ENCODE peak calls at places on chromosomes 1 and 21, in five cellular contexts. C is SK-N-SH, Z is mammary epithelial cell, R is IMR-90, P is right atrium auricular region. Y is an unnamed sample. For H3K4me1 and H3K27me3, the result is how much of the 10 kb centered on the place peaks cover.

GRCh38 chr1:183653468-183653794 is 315 bp upstream of the APOBEC4 start:
- DNase-seq in C (no peak), Z (no peak), R (no peak), P (no peak), Y (no peak)

GRCh38 chr1:32870615-32871363 is at the start of gene FNDC5:
- DNase-seq in C (peak), Z (no peak), R (peak), P (no peak), Y (no peak)

GRCh38 chr1:176090766-176091165 is 116.3 kb downstream of the COP1 start:
- DNase-seq in C (no peak), Z (no peak), R (no peak), P (no peak), Y (no peak)

GRCh38 chr21:33433425-33434114 is 30.4 kb downstream of the IFNGR2 start:
- DNase-seq in C (no peak), Z (no peak), R (no peak), P (no peak), Y (no peak)

GRCh38 chr1:24156542-24157260 is 13.8 kb upstream of the IL22RA1 start:
- DNase-seq in C (no peak), Z (no peak), R (no peak), P (no peak), Y (no peak)

GRCh38 chr21:42386034-42386591 is 9.7 kb downstream of the TMPRSS3 start:
- DNase-seq in C (no peak), Z (no peak), R (no peak), P (no peak), Y (peak)

GRCh38 chr1:185514296-185514695 is 197.3 kb upstream of the IVNS1ABP start:
- DNase-seq in C (no peak), Z (no peak), R (no peak), P (no peak), Y (no peak)

GRCh38 chr1:25727819-25728286 is 72.1 kb upstream of the SELENON start:
- DNase-seq in C (peak), Z (no peak), R (peak), P (peak), Y (no peak)

GRCh38 chr1:40155910-40156309 is 5.3 kb upstream of the RLF start:
- DNase-seq in C (no peak), Z (no peak), R (no peak), P (no peak), Y (no peak)

GRCh38 chr1:232519186-232519585 is 110.7 kb downstream of the SIPA1L2 start:
- DNase-seq in C (no peak), Z (no peak), R (no peak), P (no peak), Y (no peak)

GRCh38 chr1:221794079-221794670 is 52.3 kb upstream of the DUSP10 start:
- DNase-seq in C (no peak), Z (peak), R (peak), P (no peak), Y (no peak)

GRCh38 chr1:230977781-230978490 is 725 bp downstream of the TTC13 start:
- DNase-seq in C (no peak), Z (peak), R (peak), P (no peak), Y (no peak)
- H3K27ac ChIP-seq in C (no peak), Z (no peak), R (peak), P (peak), Y (peak)

GRCh38 chr1:165635823-165636222 is 4.8 kb downstream of the MGST3 start:
- DNase-seq in C (no peak), Z (no peak), R (no peak), P (no peak), Y (no peak)
- H3K4me1 ChIP-seq in C (under half), Z (under half), R (under half), P (under half), Y (under half)

GRCh38 chr1:159172599-159173291 is 1.3 kb downstream of the CADM3 start:
- DNase-seq in C (peak), Z (no peak), R (no peak), P (no peak), Y (no peak)

GRCh38 chr1:159171254-159171687 is at the start of gene CADM3:
- DNase-seq in C (peak), Z (no peak), R (no peak), P (no peak), Y (peak)

GRCh38 chr1:159170639-159171038 is 776 bp upstream of the CADM3 start:
- DNase-seq in C (no peak), Z (peak), R (no peak), P (no peak), Y (no peak)

GRCh38 chr1:159173303-159173702 is 1.9 kb downstream of the CADM3 start:
- DNase-seq in C (no peak), Z (no peak), R (no peak), P (no peak), Y (no peak)

DNA sequence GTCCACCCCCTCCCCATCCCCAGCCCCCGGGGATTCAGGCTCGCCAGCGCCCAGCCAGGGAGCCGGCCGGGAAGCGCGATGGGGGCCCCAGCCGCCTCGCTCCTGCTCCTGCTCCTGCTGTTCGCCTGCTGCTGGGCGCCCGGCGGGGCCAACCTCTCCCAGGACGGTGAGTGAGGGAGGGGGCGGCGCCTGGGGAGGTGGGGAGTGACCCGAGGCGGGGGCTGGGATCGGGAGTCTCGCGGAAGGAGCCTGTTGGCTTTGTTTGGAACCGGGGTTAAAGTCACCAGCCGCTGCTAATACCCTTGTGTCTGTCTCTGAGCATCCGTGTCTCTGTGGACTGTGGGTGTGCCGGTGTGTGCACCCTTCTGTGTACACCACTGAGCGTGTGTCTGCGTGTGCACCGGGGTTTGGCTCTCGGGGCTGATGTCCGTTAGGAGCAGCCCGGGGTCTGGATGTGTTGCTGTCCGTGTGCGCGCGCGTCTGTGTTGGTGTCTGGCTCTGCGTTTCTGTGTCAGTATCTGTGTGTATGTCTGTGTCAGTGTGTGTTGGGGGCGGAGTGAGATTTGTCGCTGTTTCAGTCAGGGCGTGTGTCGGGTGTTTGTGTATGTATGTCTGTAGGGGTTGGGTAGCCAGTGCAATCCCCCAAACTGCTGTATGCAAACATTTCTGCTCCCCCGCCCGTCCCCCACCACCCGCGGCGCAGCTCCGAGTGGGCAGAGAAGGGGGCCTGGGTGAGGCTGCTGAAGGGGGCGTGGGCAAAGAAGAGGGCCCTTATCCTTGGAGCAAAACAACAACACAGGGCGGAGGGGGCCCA is 480 bp downstream of the CADM3 start:
- DNase-seq in C (no peak), Z (no peak), R (no peak), P (no peak), Y (peak)
- H3K27me3 ChIP-seq in C (under half), Z (under half), R (under half), P (under half), Y (under half)

DNA sequence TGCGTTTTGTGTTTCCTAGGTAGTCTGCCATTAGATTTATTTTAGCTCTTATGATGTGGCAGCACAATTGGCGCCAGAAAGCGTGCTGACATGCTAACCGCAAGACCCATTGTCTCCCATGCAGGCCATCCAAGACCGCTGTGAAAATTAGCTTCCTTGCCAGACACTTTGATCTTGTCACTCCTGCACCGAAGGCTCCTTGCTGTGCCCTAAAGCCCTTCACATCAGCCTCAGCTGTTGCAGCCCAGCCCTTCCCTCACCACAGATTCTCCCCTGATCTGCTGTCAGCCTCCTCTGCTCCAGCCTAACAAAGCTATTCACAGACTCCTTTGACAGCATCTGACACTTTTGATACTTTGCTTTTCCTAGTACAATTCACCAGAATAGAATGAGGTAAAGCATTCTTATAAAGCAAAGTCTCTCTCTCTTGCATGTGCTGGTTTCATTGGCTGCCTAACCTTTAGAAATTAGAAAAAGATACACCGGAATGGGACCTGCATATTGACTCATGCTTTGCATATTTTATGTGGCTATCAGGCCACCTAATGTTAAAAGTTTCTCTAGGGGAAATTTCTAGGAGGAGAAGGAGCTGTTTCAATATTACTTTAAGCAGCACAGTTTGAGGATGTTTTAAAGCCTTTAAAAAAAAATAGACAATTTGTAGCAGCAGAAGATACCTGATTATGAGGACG is 280.3 kb upstream of the FMN2 start:
- DNase-seq in C (no peak), Z (no peak), R (no peak), P (no peak), Y (no peak)
- H3K27ac ChIP-seq in C (no peak), Z (no peak), R (no peak), P (no peak), Y (no peak)

GRCh38 chr1:113978863-113979702 is at the start of gene OLFML3:
- DNase-seq in C (peak), Z (peak), R (peak), P (peak), Y (no peak)
- H3K4me1 ChIP-seq in C (half or more), Z (under half), R (under half), P (under half), Y (half or more)

DNA sequence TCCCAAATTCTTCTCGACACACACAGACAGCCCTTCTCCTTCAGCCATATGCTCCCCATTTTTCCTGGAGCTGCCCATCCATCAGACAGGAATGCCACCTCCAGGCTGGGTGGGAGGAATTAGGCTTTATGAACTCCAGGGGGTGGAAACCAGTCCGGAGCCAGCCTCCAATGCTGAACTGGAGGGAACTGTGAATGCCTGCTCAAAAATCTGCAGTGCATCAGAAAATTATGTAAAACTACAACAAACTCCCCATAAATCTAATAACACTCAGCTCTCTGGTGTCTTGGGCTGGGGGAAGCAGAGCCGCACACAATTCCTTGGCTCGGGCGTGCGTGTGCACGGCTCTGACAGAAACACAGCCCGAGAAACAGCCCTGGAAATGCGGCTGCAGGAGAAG is 127.7 kb upstream of the VAMP3 start:
- DNase-seq in C (no peak), Z (no peak), R (peak), P (no peak), Y (no peak)
- H3K27me3 ChIP-seq in C (under half), Z (under half), R (under half), P (under half), Y (under half)

Y was measured in spleen.